ENCODE peak calls at places on chromosome 22, in six cellular contexts. N, T, G, Q, U and Z are unnamed samples.

GRCh38 chr22:21042978-21043855 is 2.5 kb upstream of the LRRC74B start:
- DNase-seq in Q (no peak), T (no peak), N (no peak), G (no peak), U (no peak), Z (no peak)

GRCh38 chr22:38734203-38735100 is 21.3 kb downstream of the SUN2 start:
- DNase-seq in Q (no peak), G (no peak), T (no peak), N (no peak), U (no peak), Z (no peak)

GRCh38 chr22:37230673-37231405 is 13.2 kb downstream of the RAC2 start:
- DNase-seq in T (no peak), N (no peak), Q (no peak), G (no peak), U (no peak), Z (no peak)

GRCh38 chr22:24230911-24231656 is 13.8 kb downstream of the GGT5 start:
- DNase-seq in Q (no peak), U (peak), N (peak), G (peak), T (no peak), Z (no peak)

GRCh38 chr22:35111244-35111643 is 45.3 kb downstream of the ISX start:
- DNase-seq in G (no peak), U (no peak), N (no peak), T (no peak), Q (no peak), Z (no peak)

GRCh38 chr22:38705235-38706100 is at the start of gene GTPBP1:
- DNase-seq in G (peak), U (peak), T (peak), Q (peak), N (peak), Z (peak)

GRCh38 chr22:47783433-47784366 is 1021.2 kb downstream of the TBC1D22A start:
- DNase-seq in N (no peak), U (no peak), G (no peak), Q (no peak), T (peak), Z (no peak)

GRCh38 chr22:19802001-19802880 is 41.7 kb downstream of the TBX1 start:
- DNase-seq in Q (no peak), T (no peak), N (no peak), U (no peak), G (no peak), Z (no peak)

GRCh38 chr22:47355776-47356432 is 593.5 kb downstream of the TBC1D22A start:
- DNase-seq in N (peak), U (no peak), G (peak), T (no peak), Q (peak), Z (no peak)

GRCh38 chr22:29773233-29773632 is 6.1 kb downstream of the UQCR10 start:
- DNase-seq in G (no peak), N (no peak), U (no peak), T (no peak), Q (no peak), Z (peak)

GRCh38 chr22:29129644-29130201 is 56.9 kb downstream of the KREMEN1 start:
- DNase-seq in G (no peak), U (no peak), N (no peak), Q (no peak), T (no peak), Z (no peak)

GRCh38 chr22:27223317-27224177 is 566.2 kb downstream of the MIAT start:
- DNase-seq in N (no peak), U (no peak), Q (no peak), T (peak), G (no peak), Z (peak)

GRCh38 chr22:49959782-49960158 is 802 bp upstream of the PIM3 start:
- DNase-seq in N (peak), Q (no peak), G (no peak), U (no peak), T (no peak), Z (no peak)

GRCh38 chr22:25183959-25184619 is 15.6 kb upstream of the CRYBB3 start:
- DNase-seq in N (no peak), G (no peak), U (no peak), Q (no peak), T (no peak), Z (no peak)

GRCh38 chr22:34102633-34103032 is 182.4 kb upstream of the LARGE1 start:
- DNase-seq in G (no peak), U (no peak), T (no peak), Q (no peak), N (no peak), Z (no peak)

GRCh38 chr22:43957871-43958270 is 2.6 kb downstream of the SAMM50 start:
- DNase-seq in Q (no peak), U (no peak), G (no peak), T (no peak), N (no peak), Z (no peak)

GRCh38 chr22:35642305-35642741 is 5.9 kb upstream of the APOL6 start:
- DNase-seq in Q (no peak), N (no peak), T (peak), G (peak), U (no peak), Z (no peak)

GRCh38 chr22:20316217-20316843 is 3.5 kb downstream of the DGCR6L start:
- DNase-seq in U (no peak), N (peak), Q (no peak), T (peak), G (no peak), Z (no peak)

GRCh38 chr22:49739138-49739537 is 88.5 kb downstream of the BRD1 start:
- DNase-seq in G (no peak), U (no peak), N (no peak), Q (no peak), T (no peak), Z (no peak)

GRCh38 chr22:42844756-42845155 is 12.3 kb downstream of the ARFGAP3 start:
- DNase-seq in N (no peak), T (no peak), Q (no peak), U (no peak), G (no peak), Z (no peak)

GRCh38 chr22:49838771-49839717 is 11.4 kb upstream of the BRD1 start:
- DNase-seq in T (no peak), Q (no peak), G (no peak), N (no peak), U (peak), Z (no peak)